ENCODE peak calls at places on chromosomes 6 and 20, in six cellular contexts. D is activated naive CD8-positive, alpha-beta T cell treated with anti-CD3 and anti-CD28 coated beads, Interleukin-2, amount 10 ng/mL, durations not matched to agents 7 days and 5 days; P is fibroblast of mammary gland; Z is HFFc6; Q is HS-27A; H is stimulated activated CD4-positive, alpha-beta T cell treated with anti-CD3 and anti-CD28 coated beads, TNF-alpha, amount 100 ng/mL, for 1 hour. C is an unnamed sample.

GRCh38 chr20:43178079-43178478 is 11.6 kb downstream of the PTPRT start:
- DNase-seq in Z (no peak), P (no peak), Q (no peak), D (no peak), H (no peak), C (no peak)

GRCh38 chr6:159758031-159759001 is 3.5 kb upstream of the ACAT2 start:
- DNase-seq in D (no peak), Z (peak), P (peak), H (no peak), Q (peak), C (no peak)

GRCh38 chr6:52063584-52064400 is 23.6 kb downstream of the PKHD1 start:
- DNase-seq in Z (peak), Q (peak), H (peak), P (peak), D (peak), C (peak)

GRCh38 chr6:150773969-150774368 is 91.5 kb upstream of the MTHFD1L start:
- DNase-seq in Z (no peak), H (no peak), D (no peak), P (no peak), Q (no peak), C (no peak)

GRCh38 chr6:83615025-83615999 is 93.6 kb downstream of the SNAP91 start:
- DNase-seq in Q (no peak), D (no peak), H (no peak), P (peak), Z (no peak), C (no peak)

GRCh38 chr6:5636210-5637030 is 370.3 kb downstream of the NRN1 start:
- DNase-seq in H (no peak), P (no peak), D (no peak), Z (no peak), Q (no peak), C (no peak)

GRCh38 chr6:11618533-11618932 is 81.0 kb downstream of the TMEM170B start:
- DNase-seq in P (peak), H (no peak), D (no peak), Q (peak), Z (no peak), C (no peak)

GRCh38 chr20:17530716-17531536 is at the start of gene BFSP1:
- DNase-seq in H (no peak), Q (no peak), Z (peak), D (peak), P (peak), C (peak)

GRCh38 chr6:55963301-55963700 is 87.9 kb upstream of the BMP5 start:
- DNase-seq in H (no peak), D (no peak), P (peak), Z (no peak), Q (no peak), C (no peak)

GRCh38 chr20:36122931-36123288 is 31.6 kb upstream of the EPB41L1 start:
- DNase-seq in Z (no peak), D (no peak), Q (no peak), H (no peak), P (no peak), C (no peak)

GRCh38 chr20:25573288-25574251 is 11.8 kb downstream of the NINL start:
- DNase-seq in Z (peak), H (no peak), Q (no peak), P (peak), D (no peak), C (no peak)

GRCh38 chr6:11711644-11711993 is 67.0 kb downstream of the ADTRP start:
- DNase-seq in Z (no peak), Q (no peak), H (no peak), P (peak), D (peak), C (no peak)

GRCh38 chr20:235891-236290 is 8.8 kb downstream of the DEFB129 start:
- DNase-seq in D (no peak), Q (no peak), Z (peak), H (no peak), P (peak), C (no peak)

GRCh38 chr6:166957087-166957804 is 896 bp upstream of the RNASET2 start:
- DNase-seq in Q (no peak), P (no peak), D (peak), Z (no peak), H (no peak), C (peak)

GRCh38 chr6:110681543-110682459 is 133.5 kb downstream of the CDK19 start:
- DNase-seq in Z (peak), Q (no peak), P (no peak), D (no peak), H (no peak), C (no peak)

GRCh38 chr6:23073851-23074250 is 504.5 kb downstream of the HDGFL1 start:
- DNase-seq in Q (no peak), H (no peak), P (peak), Z (no peak), D (no peak), C (no peak)

GRCh38 chr6:152946484-152946883 is 36.4 kb downstream of the FBXO5 start:
- DNase-seq in Z (no peak), D (no peak), P (no peak), H (no peak), Q (no peak), C (no peak)

GRCh38 chr20:45863543-45864470 is 6.4 kb downstream of the ZSWIM3 start:
- DNase-seq in H (no peak), Q (no peak), Z (no peak), P (no peak), D (no peak), C (no peak)

GRCh38 chr6:156809034-156809433 is 31.9 kb downstream of the ARID1B start:
- DNase-seq in H (no peak), Z (peak), D (no peak), P (peak), Q (no peak), C (no peak)

C was measured in transverse colon.